ENCODE peak calls at places on chromosomes 7 and 10, in nine cellular contexts. D is body of pancreas; I is A549; W is OCI-LY7; Y is WERI-Rb-1; U is spleen; F is CD8-positive, alpha-beta T cell; T is fibroblast of lung; G is BJ. M is an unnamed sample.

GRCh38 chr10:82240408-82240807 is 365.4 kb downstream of the NRG3 start:
- DNase-seq in D (no peak), I (no peak), W (no peak), Y (no peak), U (no peak), F (no peak), T (no peak), G (no peak), M (no peak)

GRCh38 chr7:155820246-155820645 is 8.0 kb upstream of the SHH start:
- DNase-seq in D (no peak), I (no peak), W (no peak), Y (no peak), U (peak), F (no peak), T (no peak), G (no peak), M (no peak)

GRCh38 chr10:124717358-124717757 is 26.8 kb downstream of the FAM53B start:
- DNase-seq in D (no peak), I (no peak), W (no peak), Y (no peak), U (peak), F (no peak), T (no peak), G (no peak), M (no peak)

GRCh38 chr7:99558306-99559275 is at the start of gene ZNF655:
- DNase-seq in D (peak), I (peak), W (peak), Y (peak), U (peak), F (peak), T (peak), G (no peak), M (peak)

GRCh38 chr7:2100278-2101205 is 132.2 kb downstream of the MAD1L1 start:
- DNase-seq in D (no peak), I (no peak), W (peak), Y (no peak), U (peak), F (peak), T (no peak), G (no peak), M (no peak)

GRCh38 chr10:103111031-103111917 is 81.8 kb downstream of the NT5C2 start:
- DNase-seq in D (no peak), I (no peak), W (no peak), Y (no peak), U (no peak), F (no peak), T (peak), G (no peak), M (peak)

GRCh38 chr10:86139066-86139657 is 227.4 kb downstream of the GRID1 start:
- DNase-seq in D (peak), I (peak), W (peak), Y (peak), U (no peak), F (no peak), T (no peak), G (no peak), M (no peak)

GRCh38 chr10:67772894-67773511 is 65.0 kb downstream of the DNAJC12 start:
- DNase-seq in D (no peak), I (no peak), W (peak), Y (no peak), U (no peak), F (no peak), T (peak), G (no peak), M (no peak)

GRCh38 chr7:149864751-149865150 is 9.0 kb upstream of the ATP6V0E2 start:
- DNase-seq in D (no peak), I (no peak), W (no peak), Y (no peak), U (no peak), F (no peak), T (no peak), G (no peak), M (no peak)

GRCh38 chr7:120170849-120171248 is 102.1 kb upstream of the KCND2 start:
- DNase-seq in D (no peak), I (no peak), W (no peak), Y (no peak), U (no peak), F (no peak), T (peak), G (no peak), M (no peak)

GRCh38 chr10:30256084-30256483 is 93.0 kb downstream of the MTPAP start:
- DNase-seq in D (no peak), I (no peak), W (no peak), Y (no peak), U (no peak), F (no peak), T (no peak), G (no peak), M (no peak)

GRCh38 chr7:79979437-79979836 is 155.2 kb upstream of the GNAI1 start:
- DNase-seq in D (no peak), I (no peak), W (no peak), Y (no peak), U (no peak), F (no peak), T (peak), G (no peak), M (peak)

GRCh38 chr7:66016131-66016461 is 34.1 kb upstream of the GUSB start:
- DNase-seq in D (no peak), I (no peak), W (no peak), Y (no peak), U (no peak), F (no peak), T (peak), G (no peak), M (peak)

GRCh38 chr10:30038961-30039536 is 20.3 kb downstream of the JCAD start:
- DNase-seq in D (no peak), I (no peak), W (no peak), Y (no peak), U (no peak), F (no peak), T (no peak), G (no peak), M (no peak)

GRCh38 chr10:101085846-101086245 is 24.1 kb downstream of the KAZALD1 start:
- DNase-seq in D (no peak), I (no peak), W (no peak), Y (no peak), U (no peak), F (no peak), T (no peak), G (no peak), M (no peak)

GRCh38 chr7:139914861-139915300 is 85.8 kb downstream of the TBXAS1 start:
- DNase-seq in D (no peak), I (no peak), W (no peak), Y (no peak), U (no peak), F (no peak), T (peak), G (no peak), M (no peak)

GRCh38 chr10:208616-209015 is 73.4 kb downstream of the ZMYND11 start:
- DNase-seq in D (no peak), I (no peak), W (no peak), Y (no peak), U (no peak), F (no peak), T (no peak), G (no peak), M (no peak)

GRCh38 chr7:131501422-131501821 is 55.0 kb downstream of the PODXL start:
- DNase-seq in D (no peak), I (no peak), W (no peak), Y (no peak), U (no peak), F (peak), T (peak), G (no peak), M (peak)

GRCh38 chr10:36888925-36889573 is 236.3 kb upstream of the ANKRD30A start:
- DNase-seq in D (peak), I (peak), W (peak), Y (peak), U (no peak), F (peak), T (no peak), G (no peak), M (peak)

GRCh38 chr10:60384006-60384405 is 5.7 kb downstream of the ANK3 start:
- DNase-seq in D (no peak), I (no peak), W (no peak), Y (no peak), U (no peak), F (no peak), T (peak), G (no peak), M (peak)

GRCh38 chr10:127496045-127496444 is 53.1 kb upstream of the NPS start:
- DNase-seq in D (no peak), I (no peak), W (no peak), Y (no peak), U (no peak), F (no peak), T (no peak), G (no peak), M (no peak)

GRCh38 chr10:89274928-89275327 is 23.4 kb upstream of the LIPA start:
- DNase-seq in D (no peak), I (no peak), W (no peak), Y (no peak), U (no peak), F (no peak), T (peak), G (peak), M (peak)

GRCh38 chr7:4769753-4770152 is 5.7 kb upstream of the AP5Z1 start:
- DNase-seq in D (no peak), I (no peak), W (no peak), Y (no peak), U (no peak), F (no peak), T (peak), G (no peak), M (peak)

GRCh38 chr10:133393401-133394063 is 425 bp upstream of the MTG1 start:
- DNase-seq in D (no peak), I (no peak), W (no peak), Y (no peak), U (no peak), F (no peak), T (no peak), G (no peak), M (peak)

GRCh38 chr7:44393238-44394111 is 68.1 kb upstream of the CAMK2B start:
- DNase-seq in D (no peak), I (no peak), W (no peak), Y (no peak), U (no peak), F (no peak), T (no peak), G (no peak), M (no peak)

GRCh38 chr7:44395067-44395466 is 69.7 kb upstream of the CAMK2B start:
- DNase-seq in D (no peak), I (no peak), W (no peak), Y (no peak), U (no peak), F (no peak), T (no peak), G (no peak), M (no peak)

GRCh38 chr7:44394636-44395035 is 69.2 kb upstream of the CAMK2B start:
- DNase-seq in D (no peak), I (no peak), W (no peak), Y (no peak), U (no peak), F (no peak), T (no peak), G (no peak), M (no peak)

GRCh38 chr7:44392618-44393010 is 67.2 kb upstream of the CAMK2B start:
- DNase-seq in D (no peak), I (no peak), W (no peak), Y (no peak), U (no peak), F (no peak), T (no peak), G (no peak), M (no peak)

GRCh38 chr7:44394112-44394447 is 68.7 kb upstream of the CAMK2B start:
- DNase-seq in D (no peak), I (no peak), W (no peak), Y (no peak), U (no peak), F (no peak), T (no peak), G (no peak), M (no peak)
- H3K4me3 ChIP-seq in D (no peak), I (no peak), W (no peak), Y (no peak), U (no peak), F (no peak), T (no peak), G (no peak), M (no peak)

GRCh38 chr7:50731703-50732582 is 50.8 kb downstream of the GRB10 start:
- DNase-seq in D (peak), I (no peak), W (no peak), Y (no peak), U (peak), F (no peak), T (no peak), G (no peak), M (no peak)

GRCh38 chr7:50730459-50731400 is 52.0 kb downstream of the GRB10 start:
- DNase-seq in D (no peak), I (no peak), W (no peak), Y (no peak), U (peak), F (no peak), T (peak), G (no peak), M (peak)

GRCh38 chr7:50735327-50735726 is 47.4 kb downstream of the GRB10 start:
- DNase-seq in D (no peak), I (no peak), W (no peak), Y (no peak), U (no peak), F (no peak), T (no peak), G (no peak), M (no peak)

GRCh38 chr7:50734246-50734645 is 48.5 kb downstream of the GRB10 start:
- DNase-seq in D (no peak), I (no peak), W (no peak), Y (no peak), U (no peak), F (no peak), T (no peak), G (no peak), M (no peak)

GRCh38 chr7:50733552-50733951 is 49.1 kb downstream of the GRB10 start:
- DNase-seq in D (peak), I (peak), W (no peak), Y (no peak), U (peak), F (no peak), T (peak), G (no peak), M (peak)
- TF ChIP-seq CTCF in D (no peak), I (no peak), W (no peak), Y (no peak), U (no peak), F (no peak), T (no peak), G (no peak), M (no peak)

GRCh38 chr10:119479532-119479931 is 63.0 kb downstream of the RGS10 start:
- DNase-seq in D (no peak), I (no peak), W (no peak), Y (no peak), U (peak), F (no peak), T (no peak), G (no peak), M (no peak)

GRCh38 chr10:119480667-119481066 is 61.9 kb downstream of the RGS10 start:
- DNase-seq in D (no peak), I (no peak), W (no peak), Y (no peak), U (no peak), F (no peak), T (no peak), G (no peak), M (peak)

GRCh38 chr10:119477444-119477843 is 65.1 kb downstream of the RGS10 start:
- DNase-seq in D (no peak), I (no peak), W (peak), Y (no peak), U (peak), F (no peak), T (no peak), G (no peak), M (no peak)

GRCh38 chr10:119479048-119479394 is 63.5 kb downstream of the RGS10 start:
- DNase-seq in D (no peak), I (no peak), W (peak), Y (no peak), U (peak), F (no peak), T (no peak), G (no peak), M (no peak)

GRCh38 chr10:119478111-119479047 is 64.1 kb downstream of the RGS10 start:
- DNase-seq in D (no peak), I (no peak), W (peak), Y (no peak), U (peak), F (peak), T (no peak), G (no peak), M (no peak)
- H3K4me3 ChIP-seq in D (no peak), I (no peak), W (peak), Y (no peak), U (no peak), F (no peak), T (no peak), G (no peak), M (no peak)

GRCh38 chr10:72335394-72336258 is 19.1 kb downstream of the DNAJB12 start:
- DNase-seq in D (peak), I (no peak), W (peak), Y (no peak), U (peak), F (peak), T (peak), G (no peak), M (peak)

GRCh38 chr10:72336259-72337038 is 18.3 kb downstream of the DNAJB12 start:
- DNase-seq in D (peak), I (no peak), W (no peak), Y (no peak), U (peak), F (no peak), T (peak), G (no peak), M (peak)

GRCh38 chr10:72338180-72338579 is 16.5 kb downstream of the DNAJB12 start:
- DNase-seq in D (no peak), I (no peak), W (no peak), Y (no peak), U (no peak), F (no peak), T (no peak), G (no peak), M (no peak)

GRCh38 chr10:72337722-72338121 is 17.0 kb downstream of the DNAJB12 start:
- DNase-seq in D (no peak), I (no peak), W (no peak), Y (no peak), U (no peak), F (no peak), T (no peak), G (no peak), M (no peak)

DNA sequence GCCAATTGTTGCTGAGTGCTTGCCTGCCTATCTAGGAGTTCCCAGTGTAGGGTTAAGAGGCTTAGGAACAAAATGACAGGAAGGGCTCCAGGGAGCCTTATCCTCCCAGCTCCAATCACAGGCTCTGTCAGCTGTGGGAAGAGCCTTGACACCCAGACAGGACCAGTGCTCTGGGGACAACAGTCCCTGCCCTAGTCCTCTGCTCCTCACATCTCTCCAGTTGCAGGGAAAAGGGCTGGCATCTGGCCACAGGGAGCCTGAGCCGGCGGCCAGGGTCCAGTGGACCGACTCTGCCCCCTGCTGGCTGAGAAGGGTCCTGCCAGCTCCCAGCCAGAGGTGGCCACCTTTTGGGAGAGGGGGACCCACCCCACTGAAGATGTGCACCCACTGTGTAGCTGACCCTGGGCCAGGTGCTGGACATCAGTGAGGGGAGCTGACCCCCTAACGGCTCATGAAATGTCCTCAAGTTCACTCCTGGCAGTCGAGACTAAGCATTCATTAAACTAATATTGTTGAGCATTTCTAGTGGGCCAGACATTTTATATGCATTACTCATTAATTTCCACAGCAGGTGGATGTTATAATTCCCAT is 17.6 kb downstream of the DNAJB12 start:
- DNase-seq in D (peak), I (peak), W (peak), Y (peak), U (peak), F (peak), T (peak), G (no peak), M (peak)
- TF ChIP-seq CTCF in D (peak), I (peak), W (peak), Y (peak), U (peak), F (peak), T (peak), G (peak), M (peak)

GRCh38 chr7:132765861-132766260 is 189.6 kb upstream of the PLXNA4 start:
- DNase-seq in D (no peak), I (no peak), W (no peak), Y (no peak), U (no peak), F (no peak), T (no peak), G (no peak), M (no peak)

GRCh38 chr7:132769280-132769679 is 193.0 kb upstream of the PLXNA4 start:
- DNase-seq in D (no peak), I (no peak), W (no peak), Y (no peak), U (no peak), F (no peak), T (no peak), G (no peak), M (no peak)

GRCh38 chr7:132766660-132767059 is 190.4 kb upstream of the PLXNA4 start:
- DNase-seq in D (no peak), I (no peak), W (no peak), Y (no peak), U (no peak), F (no peak), T (no peak), G (no peak), M (no peak)

GRCh38 chr7:132768099-132768498 is 191.8 kb upstream of the PLXNA4 start:
- DNase-seq in D (no peak), I (no peak), W (no peak), Y (no peak), U (no peak), F (no peak), T (no peak), G (no peak), M (no peak)

DNA sequence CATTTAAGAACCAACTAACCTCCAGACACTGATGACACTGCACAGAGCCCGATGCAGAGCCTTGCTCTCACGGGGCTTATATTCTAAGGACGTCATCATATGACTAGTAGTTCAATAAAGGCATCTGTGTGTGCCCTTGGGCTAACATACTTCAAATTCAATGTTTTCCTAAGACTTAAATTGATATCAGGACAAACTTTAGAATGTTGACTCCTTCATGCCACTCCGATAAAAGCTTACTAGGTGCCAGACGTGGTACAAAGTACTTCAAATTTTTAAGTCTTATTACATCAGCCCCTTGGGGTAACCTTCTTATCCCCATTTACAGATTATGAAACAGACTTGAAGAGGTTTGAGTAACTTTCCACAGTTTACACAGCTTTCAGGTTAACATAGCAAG is 191.1 kb upstream of the PLXNA4 start:
- DNase-seq in D (no peak), I (no peak), W (no peak), Y (no peak), U (no peak), F (no peak), T (no peak), G (no peak), M (no peak)
- H3K4me3 ChIP-seq in D (no peak), I (no peak), W (no peak), Y (no peak), U (no peak), F (no peak), T (no peak), G (no peak), M (no peak)

GRCh38 chr10:11223507-11224157 is 206.0 kb downstream of the CELF2 start:
- DNase-seq in D (no peak), I (no peak), W (no peak), Y (no peak), U (no peak), F (no peak), T (no peak), G (no peak), M (no peak)
- TF ChIP-seq CTCF in D (no peak), I (no peak), W (no peak), Y (no peak), U (no peak), F (no peak), T (no peak), G (no peak), M (no peak)

DNA sequence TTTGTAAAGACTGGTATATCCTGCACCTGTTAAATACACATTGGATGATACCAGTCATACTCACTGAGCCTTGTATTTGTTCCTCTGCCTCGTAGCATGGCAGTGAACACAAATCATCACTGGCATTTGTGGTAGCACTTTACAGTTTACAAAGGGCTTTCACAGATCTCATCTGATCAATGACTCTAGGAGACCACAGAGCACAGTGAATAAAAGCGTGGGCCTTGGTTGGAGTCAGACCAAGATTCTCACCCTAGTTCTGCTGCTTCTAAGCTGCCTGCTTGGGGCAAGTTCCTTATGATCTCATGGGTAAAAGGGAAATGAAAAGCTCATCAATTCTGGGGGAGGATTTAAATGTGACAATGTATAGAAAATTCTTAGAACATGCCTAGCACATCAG is 129.9 kb upstream of the AGK start:
- DNase-seq in D (no peak), I (no peak), W (no peak), Y (no peak), U (no peak), F (no peak), T (no peak), G (no peak), M (no peak)
- H3K4me3 ChIP-seq in D (no peak), I (no peak), W (no peak), Y (no peak), U (no peak), F (no peak), T (no peak), G (no peak), M (no peak)

GRCh38 chr7:127245582-127245981 is 7.2 kb downstream of the GRM8 start:
- DNase-seq in D (no peak), I (no peak), W (no peak), Y (no peak), U (no peak), F (no peak), T (no peak), G (no peak), M (no peak)

GRCh38 chr7:127239814-127240213 is 12.9 kb downstream of the GRM8 start:
- DNase-seq in D (peak), I (no peak), W (no peak), Y (peak), U (no peak), F (no peak), T (no peak), G (no peak), M (no peak)
- TF ChIP-seq CTCF in D (no peak), I (no peak), W (peak), Y (peak), U (no peak), F (no peak), T (no peak), G (no peak), M (no peak)

M was measured in cardiac fibroblast.